ENCODE peak calls at places on chromosomes 5 and 9, in eight cellular contexts. M, F, R, O, B, X, W and V are unnamed samples.

GRCh38 chr5:104904561-104904960 is 1342.0 kb upstream of the NUDT12 start:
- DNase-seq in M (no peak), F (no peak), R (no peak), O (no peak), B (no peak), X (peak), W (no peak), V (no peak)

GRCh38 chr5:17878541-17878940 is 244.3 kb downstream of the TAF11L14 start:
- DNase-seq in M (no peak), F (no peak), R (no peak), O (no peak), B (no peak), X (peak), W (no peak), V (no peak)

GRCh38 chr5:154444559-154445421 is 1.0 kb upstream of the SAP30L start:
- DNase-seq in M (no peak), F (peak), R (peak), O (peak), B (peak), X (peak), W (peak), V (peak)

GRCh38 chr5:163916376-163916775 is 411.0 kb downstream of the MAT2B start:
- DNase-seq in M (no peak), F (no peak), R (no peak), O (peak), B (peak), X (no peak), W (no peak), V (no peak)

GRCh38 chr5:128053291-128053954 is 30.1 kb upstream of the SLC12A2 start:
- DNase-seq in M (no peak), F (no peak), R (no peak), O (no peak), B (no peak), X (peak), W (no peak), V (no peak)

GRCh38 chr5:69188811-69189161 is 597 bp upstream of the CENPH start:
- DNase-seq in M (no peak), F (no peak), R (no peak), O (no peak), B (no peak), X (no peak), W (no peak), V (no peak)

GRCh38 chr9:134536101-134536900 is 105.3 kb upstream of the COL5A1 start:
- DNase-seq in M (no peak), F (no peak), R (no peak), O (no peak), B (no peak), X (peak), W (no peak), V (peak)

GRCh38 chr5:4883388-4883787 is 256.7 kb upstream of the ADAMTS16 start:
- DNase-seq in M (no peak), F (no peak), R (no peak), O (no peak), B (no peak), X (no peak), W (no peak), V (no peak)

GRCh38 chr9:132627120-132627519 is 42.7 kb downstream of the DDX31 start:
- DNase-seq in M (no peak), F (no peak), R (no peak), O (no peak), B (no peak), X (peak), W (no peak), V (no peak)

GRCh38 chr9:93278164-93278563 is 94.2 kb downstream of the WNK2 start:
- DNase-seq in M (no peak), F (no peak), R (no peak), O (no peak), B (no peak), X (no peak), W (no peak), V (peak)

GRCh38 chr5:169706758-169707450 is 69.8 kb downstream of the DOCK2 start:
- DNase-seq in M (no peak), F (no peak), R (no peak), O (no peak), B (no peak), X (peak), W (no peak), V (no peak)

GRCh38 chr5:173318881-173319609 is 9.2 kb downstream of the STC2 start:
- DNase-seq in M (no peak), F (no peak), R (no peak), O (no peak), B (no peak), X (no peak), W (no peak), V (no peak)

GRCh38 chr9:106019017-106019692 is 324.8 kb downstream of the TMEM38B start:
- DNase-seq in M (no peak), F (no peak), R (peak), O (no peak), B (no peak), X (no peak), W (no peak), V (peak)

GRCh38 chr9:137095664-137096517 is 9.1 kb downstream of the MAN1B1 start:
- DNase-seq in M (no peak), F (no peak), R (peak), O (peak), B (peak), X (no peak), W (peak), V (no peak)

GRCh38 chr5:107388111-107388861 is 282.5 kb downstream of the EFNA5 start:
- DNase-seq in M (no peak), F (no peak), R (peak), O (peak), B (no peak), X (peak), W (peak), V (peak)

GRCh38 chr5:178831049-178831448 is 28.7 kb upstream of the ZNF354B start:
- DNase-seq in M (no peak), F (peak), R (peak), O (no peak), B (no peak), X (no peak), W (no peak), V (no peak)

GRCh38 chr9:93458702-93459101 is 5.3 kb upstream of the FAM120AOS start:
- DNase-seq in M (no peak), F (no peak), R (no peak), O (no peak), B (no peak), X (no peak), W (no peak), V (no peak)

DNA sequence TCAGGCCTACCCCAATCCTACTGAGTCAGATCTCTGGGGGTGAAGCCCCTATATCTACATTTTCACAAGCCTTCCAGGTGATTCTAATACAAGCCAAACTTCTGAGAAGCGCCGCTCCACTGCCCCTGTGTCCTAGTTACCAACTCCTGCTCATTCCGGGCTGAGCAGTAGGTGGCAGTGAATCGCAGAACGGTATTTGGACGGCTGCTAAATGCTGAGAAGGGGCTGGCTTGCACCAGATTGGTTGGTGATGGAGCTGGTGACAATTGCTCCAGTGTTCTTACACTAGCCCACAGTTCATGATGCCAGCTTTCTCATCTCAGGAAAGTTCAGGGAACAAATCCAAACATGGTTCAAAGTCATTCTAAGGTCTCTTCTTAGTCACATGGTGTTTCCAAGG is 31.1 kb upstream of the FGF1 start:
- DNase-seq in M (peak), F (peak), R (peak), O (peak), B (no peak), X (peak), W (peak), V (peak)
- TF ChIP-seq CTCF in M (peak), F (peak), R (peak), O (peak), B (peak), X (peak), W (peak), V (peak)

DNA sequence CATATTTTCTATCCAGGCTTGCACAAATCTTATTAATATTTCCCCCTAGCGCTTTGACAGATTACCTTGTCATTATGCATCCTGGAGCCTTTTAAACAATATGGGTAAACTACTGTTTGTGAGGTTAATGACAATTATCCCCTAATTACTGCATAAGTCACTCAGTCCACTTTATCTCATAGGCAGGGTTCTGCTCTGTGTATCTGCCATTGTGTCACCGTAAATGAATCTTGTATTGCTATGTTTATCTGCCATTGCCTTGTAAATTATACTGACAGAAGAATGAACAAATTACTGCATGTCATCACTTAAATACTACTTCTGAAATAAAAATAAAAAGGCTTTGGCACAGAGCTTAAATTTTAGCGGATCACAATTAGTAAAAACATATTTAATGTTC is 421.1 kb downstream of the BNC2 start:
- DNase-seq in M (no peak), F (no peak), R (no peak), O (no peak), B (no peak), X (no peak), W (peak), V (no peak)
- TF ChIP-seq EZH2phosphoT487 in M (no peak), F (no peak), R (no peak), O (no peak), B (no peak), X (no peak), W (no peak), V (no peak)

GRCh38 chr9:94639045-94639995 is at the start of gene FBP1:
- DNase-seq in M (no peak), F (peak), R (peak), O (no peak), B (peak), X (peak), W (no peak), V (peak)
- H3K4me3 ChIP-seq in M (no peak), F (peak), R (peak), O (no peak), B (peak), X (peak), W (no peak), V (peak)

DNA sequence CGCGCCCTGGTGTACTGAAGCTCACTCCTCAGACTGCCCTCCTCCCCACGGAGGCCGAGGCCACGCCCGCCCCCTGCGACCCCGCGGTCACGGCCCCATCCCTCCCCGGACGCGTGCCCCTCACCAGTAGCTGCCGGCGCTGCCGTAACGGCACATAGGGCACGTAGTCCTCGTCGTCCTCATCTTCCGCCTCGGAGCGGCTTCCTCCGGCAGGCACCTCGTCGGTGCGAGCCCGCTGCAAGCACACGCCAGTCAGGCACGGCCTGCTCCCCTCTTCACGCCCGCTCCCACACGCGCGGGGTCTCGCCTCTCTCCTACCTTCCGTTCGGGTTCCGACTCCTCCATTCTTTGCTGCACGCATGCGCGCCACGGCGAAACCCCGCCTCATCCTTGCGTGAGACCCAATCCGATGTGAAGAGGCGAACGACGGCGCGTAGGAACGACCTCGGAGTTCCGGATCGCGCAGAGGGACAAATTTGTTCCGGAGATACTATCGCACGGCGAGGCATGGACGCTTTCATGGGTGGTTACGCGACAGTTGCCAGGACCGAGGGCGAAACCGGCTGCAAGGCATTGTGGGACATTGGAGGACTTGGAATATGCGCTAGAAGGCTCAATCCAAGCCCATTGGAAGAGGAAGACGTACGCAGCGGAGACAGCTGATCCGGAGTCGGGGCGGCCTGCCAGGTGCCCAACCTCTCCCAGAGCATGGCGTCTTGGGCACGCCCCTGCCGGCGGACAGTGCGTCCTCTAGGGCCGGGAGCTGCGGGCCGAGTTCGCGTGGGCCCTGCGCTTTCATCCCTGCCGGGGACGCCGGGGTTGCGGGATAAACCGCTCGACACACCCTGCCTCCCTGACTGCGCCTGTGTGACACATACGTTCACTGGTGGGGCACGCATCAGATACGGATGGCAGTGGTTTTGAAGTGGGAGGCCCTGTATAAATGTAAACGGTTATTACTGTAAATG is at the start of gene DDX41:
- DNase-seq in M (peak), F (peak), R (peak), O (peak), B (peak), X (peak), W (peak), V (peak)
- TF ChIP-seq CTCF in M (no peak), F (peak), R (no peak), O (peak), B (no peak), X (no peak), W (peak), V (no peak)

DNA sequence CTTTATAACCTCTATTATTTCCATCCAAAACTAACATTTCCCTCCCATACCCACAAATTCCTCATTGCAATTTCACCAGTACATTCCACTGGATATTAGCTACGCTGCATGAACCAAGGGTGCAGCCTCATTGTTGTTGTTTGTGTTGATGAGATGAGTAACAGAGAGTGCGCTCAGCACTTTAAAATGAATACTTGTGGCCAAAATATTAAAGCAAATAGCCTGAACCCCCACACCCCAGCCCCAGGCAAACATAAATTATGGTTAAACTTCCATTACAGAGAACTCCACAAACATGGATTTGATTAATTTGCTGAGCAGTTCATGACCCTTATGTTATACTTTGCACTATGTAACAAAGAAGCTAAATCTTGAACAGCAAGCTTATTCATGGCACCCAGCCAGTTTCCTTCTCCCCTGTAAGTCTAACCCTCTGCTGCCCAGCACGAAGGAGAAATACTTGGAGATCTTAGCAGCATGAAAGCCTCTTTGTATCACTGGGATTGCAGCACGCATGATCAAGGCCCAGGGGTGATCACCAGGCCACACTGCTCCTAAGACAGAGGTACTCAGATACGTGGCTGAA is 205.0 kb downstream of the DOCK8 start:
- DNase-seq in M (no peak), F (no peak), R (no peak), O (no peak), B (no peak), X (peak), W (no peak), V (peak)
- TF ChIP-seq EZH2phosphoT487 in M (no peak), F (no peak), R (no peak), O (no peak), B (no peak), X (no peak), W (no peak), V (no peak)